ENCODE peak calls at places on chromosome 9, in ten cellular contexts. One of them, this sample, is unnamed.

GRCh38 chr9:130498298-130498917 is 53.6 kb downstream of the ASS1 start:
- DNase-seq in body of pancreas: no peak
- DNase-seq in dorsolateral prefrontal cortex: no peak
- DNase-seq in GM23248: peak
- DNase-seq in GM23338: no peak
- DNase-seq in hepatocyte: peak
- DNase-seq in SJCRH30: peak
- DNase-seq in adrenal gland: peak
- DNase-seq in HL-60: no peak
- DNase-seq in astrocyte: no peak
- DNase-seq in this sample: peak

GRCh38 chr9:134325096-134325812 is 1.0 kb upstream of the RXRA start:
- DNase-seq in body of pancreas: peak
- DNase-seq in dorsolateral prefrontal cortex: no peak
- DNase-seq in GM23248: peak
- DNase-seq in GM23338: peak
- DNase-seq in hepatocyte: peak
- DNase-seq in SJCRH30: peak
- DNase-seq in adrenal gland: peak
- DNase-seq in HL-60: no peak
- DNase-seq in astrocyte: peak
- DNase-seq in this sample: no peak

GRCh38 chr9:107976767-107977166 is 487.2 kb upstream of the KLF4 start:
- DNase-seq in body of pancreas: peak
- DNase-seq in dorsolateral prefrontal cortex: no peak
- DNase-seq in GM23248: peak
- DNase-seq in GM23338: no peak
- DNase-seq in hepatocyte: no peak
- DNase-seq in SJCRH30: peak
- DNase-seq in adrenal gland: peak
- DNase-seq in HL-60: no peak
- DNase-seq in astrocyte: no peak
- DNase-seq in this sample: no peak

GRCh38 chr9:70563437-70564204 is 149.2 kb upstream of the KLF9 start:
- DNase-seq in body of pancreas: no peak
- DNase-seq in dorsolateral prefrontal cortex: no peak
- DNase-seq in GM23248: peak
- DNase-seq in GM23338: no peak
- DNase-seq in hepatocyte: no peak
- DNase-seq in SJCRH30: peak
- DNase-seq in adrenal gland: no peak
- DNase-seq in HL-60: peak
- DNase-seq in astrocyte: peak
- DNase-seq in this sample: no peak

GRCh38 chr9:23672121-23672520 is 153.9 kb downstream of the ELAVL2 start:
- DNase-seq in body of pancreas: no peak
- DNase-seq in dorsolateral prefrontal cortex: no peak
- DNase-seq in GM23248: no peak
- DNase-seq in GM23338: no peak
- DNase-seq in hepatocyte: no peak
- DNase-seq in SJCRH30: peak
- DNase-seq in adrenal gland: no peak
- DNase-seq in HL-60: no peak
- DNase-seq in astrocyte: no peak
- DNase-seq in this sample: peak

GRCh38 chr9:107282759-107283620 is at the start of gene RAD23B:
- DNase-seq in body of pancreas: peak
- DNase-seq in dorsolateral prefrontal cortex: peak
- DNase-seq in GM23248: peak
- DNase-seq in GM23338: peak
- DNase-seq in hepatocyte: peak
- DNase-seq in SJCRH30: peak
- DNase-seq in adrenal gland: peak
- DNase-seq in HL-60: peak
- DNase-seq in astrocyte: peak
- DNase-seq in this sample: peak

GRCh38 chr9:114606597-114607207 is 4.4 kb upstream of the TMEM268 start:
- DNase-seq in body of pancreas: peak
- DNase-seq in dorsolateral prefrontal cortex: no peak
- DNase-seq in GM23248: peak
- DNase-seq in GM23338: no peak
- DNase-seq in hepatocyte: peak
- DNase-seq in SJCRH30: peak
- DNase-seq in adrenal gland: peak
- DNase-seq in HL-60: no peak
- DNase-seq in astrocyte: peak
- DNase-seq in this sample: no peak

GRCh38 chr9:109780453-109781033 is 545 bp downstream of the PALM2AKAP2 start:
- DNase-seq in body of pancreas: no peak
- DNase-seq in dorsolateral prefrontal cortex: no peak
- DNase-seq in GM23248: peak
- DNase-seq in GM23338: peak
- DNase-seq in hepatocyte: no peak
- DNase-seq in SJCRH30: peak
- DNase-seq in adrenal gland: no peak
- DNase-seq in HL-60: no peak
- DNase-seq in astrocyte: peak
- DNase-seq in this sample: no peak

DNA sequence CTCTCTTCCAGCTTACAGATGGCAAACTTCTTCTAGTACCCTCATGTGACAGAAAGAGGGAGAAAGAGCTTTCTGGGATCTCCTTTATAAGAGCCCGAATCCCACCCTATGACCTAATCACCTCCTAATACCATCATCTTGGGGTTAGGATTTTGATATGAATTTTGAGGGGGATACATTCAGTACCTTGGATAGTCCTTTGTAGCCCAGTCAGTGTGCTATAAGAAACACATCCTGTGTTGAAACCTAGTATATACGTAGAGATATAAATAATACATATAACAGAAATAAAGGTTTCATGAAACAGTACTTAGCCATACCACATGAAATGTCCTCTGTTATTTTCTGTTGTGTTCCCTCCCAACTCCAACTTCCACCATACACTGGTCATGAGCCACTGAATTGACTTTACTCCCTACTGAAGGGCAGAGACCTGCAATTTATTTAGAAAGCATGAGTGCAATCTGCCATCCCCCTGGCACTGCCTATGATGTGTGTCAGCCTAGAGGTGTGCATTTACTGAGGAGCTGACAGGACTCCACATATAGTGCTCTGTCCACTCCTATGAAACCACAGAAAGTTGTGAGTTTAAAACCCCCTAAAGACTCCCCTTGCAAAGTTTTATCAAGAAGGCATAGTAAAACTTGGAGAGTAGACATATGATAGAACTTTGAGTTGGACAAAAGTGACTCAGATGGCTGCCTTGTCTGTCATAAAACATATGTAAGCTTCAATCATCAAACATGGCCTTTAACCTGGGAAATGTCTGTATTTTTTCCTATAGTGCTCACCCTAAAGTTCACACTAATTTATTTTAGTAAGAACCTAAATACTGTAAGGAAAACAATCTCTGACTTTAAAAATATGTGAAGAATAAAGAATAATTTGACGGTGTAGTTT is 12.8 kb downstream of the PIP5K1B start:
- DNase-seq in body of pancreas: no peak
- DNase-seq in dorsolateral prefrontal cortex: no peak
- DNase-seq in GM23248: no peak
- DNase-seq in GM23338: no peak
- DNase-seq in hepatocyte: no peak
- DNase-seq in SJCRH30: no peak
- DNase-seq in adrenal gland: no peak
- DNase-seq in HL-60: no peak
- DNase-seq in astrocyte: no peak
- DNase-seq in this sample: no peak
- H3K4me3 ChIP-seq in body of pancreas: no peak
- H3K4me3 ChIP-seq in dorsolateral prefrontal cortex: no peak
- H3K4me3 ChIP-seq in GM23248: no peak
- H3K4me3 ChIP-seq in GM23338: no peak
- H3K4me3 ChIP-seq in hepatocyte: no peak
- H3K4me3 ChIP-seq in SJCRH30: no peak
- H3K4me3 ChIP-seq in adrenal gland: no peak
- H3K4me3 ChIP-seq in HL-60: no peak
- H3K4me3 ChIP-seq in astrocyte: no peak
- H3K4me3 ChIP-seq in this sample: no peak

GRCh38 chr9:36039696-36040095 is 3.0 kb downstream of the RECK start:
- DNase-seq in body of pancreas: no peak
- DNase-seq in dorsolateral prefrontal cortex: no peak
- DNase-seq in GM23248: peak
- DNase-seq in GM23338: no peak
- DNase-seq in hepatocyte: no peak
- DNase-seq in SJCRH30: no peak
- DNase-seq in adrenal gland: no peak
- DNase-seq in HL-60: no peak
- DNase-seq in astrocyte: peak
- DNase-seq in this sample: no peak

GRCh38 chr9:36037580-36038169 is 962 bp downstream of the RECK start:
- DNase-seq in body of pancreas: no peak
- DNase-seq in dorsolateral prefrontal cortex: no peak
- DNase-seq in GM23248: peak
- DNase-seq in GM23338: peak
- DNase-seq in hepatocyte: peak
- DNase-seq in SJCRH30: no peak
- DNase-seq in adrenal gland: no peak
- DNase-seq in HL-60: no peak
- DNase-seq in astrocyte: no peak
- DNase-seq in this sample: no peak

GRCh38 chr9:36041491-36041890 is 4.8 kb downstream of the RECK start:
- DNase-seq in body of pancreas: no peak
- DNase-seq in dorsolateral prefrontal cortex: no peak
- DNase-seq in GM23248: peak
- DNase-seq in GM23338: no peak
- DNase-seq in hepatocyte: no peak
- DNase-seq in SJCRH30: no peak
- DNase-seq in adrenal gland: no peak
- DNase-seq in HL-60: no peak
- DNase-seq in astrocyte: no peak
- DNase-seq in this sample: no peak

GRCh38 chr9:36039121-36039520 is 2.4 kb downstream of the RECK start:
- DNase-seq in body of pancreas: no peak
- DNase-seq in dorsolateral prefrontal cortex: no peak
- DNase-seq in GM23248: no peak
- DNase-seq in GM23338: no peak
- DNase-seq in hepatocyte: no peak
- DNase-seq in SJCRH30: no peak
- DNase-seq in adrenal gland: no peak
- DNase-seq in HL-60: no peak
- DNase-seq in astrocyte: no peak
- DNase-seq in this sample: no peak

DNA sequence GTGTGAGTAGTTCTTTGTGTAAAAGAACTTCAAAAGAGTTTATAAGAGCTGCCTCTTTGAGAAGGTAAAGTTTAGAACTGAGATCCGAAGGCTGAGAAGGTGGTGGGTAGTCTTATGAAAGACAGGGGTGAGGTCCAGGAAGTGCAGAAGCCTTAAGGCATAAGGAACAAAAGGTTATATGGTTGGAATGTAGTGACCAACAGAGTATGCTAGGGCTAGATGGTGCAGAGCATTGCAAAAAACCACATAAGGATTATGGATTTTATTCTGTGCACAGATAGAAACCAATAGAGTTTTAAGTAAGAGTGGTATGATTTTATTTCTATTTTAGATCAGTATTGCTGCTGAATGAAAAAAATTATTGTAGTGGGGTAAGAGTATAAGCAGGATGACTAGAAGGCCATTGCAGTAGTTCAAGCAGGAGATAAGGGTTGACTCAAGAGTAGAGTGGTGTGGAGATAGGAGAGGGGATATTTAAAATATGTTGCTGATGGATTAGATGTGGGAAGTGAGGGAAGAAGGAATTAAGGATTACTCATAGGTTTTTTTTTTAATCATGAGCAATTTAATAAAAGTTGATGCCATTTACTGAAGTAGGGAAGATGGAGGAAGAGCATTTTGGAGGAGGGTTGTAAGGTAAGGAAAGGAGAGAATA is 3.7 kb downstream of the RECK start:
- DNase-seq in body of pancreas: no peak
- DNase-seq in dorsolateral prefrontal cortex: no peak
- DNase-seq in GM23248: peak
- DNase-seq in GM23338: no peak
- DNase-seq in hepatocyte: no peak
- DNase-seq in SJCRH30: no peak
- DNase-seq in adrenal gland: no peak
- DNase-seq in HL-60: no peak
- DNase-seq in astrocyte: peak
- DNase-seq in this sample: no peak
- H3K27ac ChIP-seq in body of pancreas: no peak
- H3K27ac ChIP-seq in dorsolateral prefrontal cortex: no peak
- H3K27ac ChIP-seq in GM23248: peak
- H3K27ac ChIP-seq in GM23338: no peak
- H3K27ac ChIP-seq in hepatocyte: no peak
- H3K27ac ChIP-seq in SJCRH30: no peak
- H3K27ac ChIP-seq in adrenal gland: no peak
- H3K27ac ChIP-seq in HL-60: no peak
- H3K27ac ChIP-seq in astrocyte: no peak
- H3K27ac ChIP-seq in this sample: no peak

GRCh38 chr9:34363619-34364351 is 12.9 kb downstream of the MYORG start:
- DNase-seq in body of pancreas: no peak
- DNase-seq in dorsolateral prefrontal cortex: no peak
- DNase-seq in GM23248: no peak
- DNase-seq in GM23338: peak
- DNase-seq in hepatocyte: no peak
- DNase-seq in SJCRH30: peak
- DNase-seq in adrenal gland: no peak
- DNase-seq in HL-60: no peak
- DNase-seq in astrocyte: no peak
- DNase-seq in this sample: peak
- H3K4me3 ChIP-seq in body of pancreas: no peak
- H3K4me3 ChIP-seq in dorsolateral prefrontal cortex: no peak
- H3K4me3 ChIP-seq in GM23248: no peak
- H3K4me3 ChIP-seq in GM23338: peak
- H3K4me3 ChIP-seq in hepatocyte: no peak
- H3K4me3 ChIP-seq in SJCRH30: peak
- H3K4me3 ChIP-seq in adrenal gland: no peak
- H3K4me3 ChIP-seq in HL-60: no peak
- H3K4me3 ChIP-seq in astrocyte: no peak
- H3K4me3 ChIP-seq in this sample: no peak

GRCh38 chr9:92377904-92378303 is 26.5 kb downstream of the OGN start:
- DNase-seq in body of pancreas: no peak
- DNase-seq in dorsolateral prefrontal cortex: no peak
- DNase-seq in GM23248: no peak
- DNase-seq in GM23338: no peak
- DNase-seq in hepatocyte: no peak
- DNase-seq in SJCRH30: peak
- DNase-seq in adrenal gland: no peak
- DNase-seq in HL-60: no peak
- DNase-seq in astrocyte: no peak
- DNase-seq in this sample: no peak

GRCh38 chr9:92381780-92382179 is 22.6 kb downstream of the OGN start:
- DNase-seq in body of pancreas: no peak
- DNase-seq in dorsolateral prefrontal cortex: no peak
- DNase-seq in GM23248: no peak
- DNase-seq in GM23338: no peak
- DNase-seq in hepatocyte: no peak
- DNase-seq in SJCRH30: no peak
- DNase-seq in adrenal gland: no peak
- DNase-seq in HL-60: no peak
- DNase-seq in astrocyte: no peak
- DNase-seq in this sample: no peak

GRCh38 chr9:92373167-92373566 is 31.2 kb downstream of the OGN start:
- DNase-seq in body of pancreas: no peak
- DNase-seq in dorsolateral prefrontal cortex: no peak
- DNase-seq in GM23248: no peak
- DNase-seq in GM23338: no peak
- DNase-seq in hepatocyte: no peak
- DNase-seq in SJCRH30: no peak
- DNase-seq in adrenal gland: no peak
- DNase-seq in HL-60: no peak
- DNase-seq in astrocyte: no peak
- DNase-seq in this sample: no peak

GRCh38 chr9:92384373-92384772 is 20.0 kb downstream of the OGN start:
- DNase-seq in body of pancreas: no peak
- DNase-seq in dorsolateral prefrontal cortex: no peak
- DNase-seq in GM23248: peak
- DNase-seq in GM23338: no peak
- DNase-seq in hepatocyte: no peak
- DNase-seq in SJCRH30: no peak
- DNase-seq in adrenal gland: no peak
- DNase-seq in HL-60: no peak
- DNase-seq in astrocyte: peak
- DNase-seq in this sample: no peak

GRCh38 chr9:92378825-92379535 is 25.4 kb downstream of the OGN start:
- DNase-seq in body of pancreas: no peak
- DNase-seq in dorsolateral prefrontal cortex: no peak
- DNase-seq in GM23248: peak
- DNase-seq in GM23338: peak
- DNase-seq in hepatocyte: peak
- DNase-seq in SJCRH30: no peak
- DNase-seq in adrenal gland: no peak
- DNase-seq in HL-60: no peak
- DNase-seq in astrocyte: peak
- DNase-seq in this sample: no peak
- H3K27ac ChIP-seq in body of pancreas: no peak
- H3K27ac ChIP-seq in dorsolateral prefrontal cortex: no peak
- H3K27ac ChIP-seq in GM23248: peak
- H3K27ac ChIP-seq in GM23338: no peak
- H3K27ac ChIP-seq in hepatocyte: peak
- H3K27ac ChIP-seq in SJCRH30: no peak
- H3K27ac ChIP-seq in adrenal gland: no peak
- H3K27ac ChIP-seq in HL-60: no peak
- H3K27ac ChIP-seq in astrocyte: peak
- H3K27ac ChIP-seq in this sample: no peak

This sample was measured in WERI-Rb-1.